ENCODE peak calls at places on chromosomes 12 and 14, in four cellular contexts. One of them, this sample, is unnamed.

GRCh38 chr12:3717283-3717974 is 35.5 kb downstream of the CRACR2A start:
- DNase-seq in H9: no peak
- DNase-seq in IMR-90: no peak
- DNase-seq in H1: no peak
- DNase-seq in this sample: no peak

GRCh38 chr14:97218713-97219355 is 421.7 kb downstream of the VRK1 start:
- DNase-seq in H9: peak; percentile 77
- DNase-seq in IMR-90: no peak
- DNase-seq in H1: peak; percentile 25
- DNase-seq in this sample: peak; percentile 78

GRCh38 chr12:14974633-14975032 is 1.8 kb downstream of the PDE6H start:
- DNase-seq in H9: no peak
- DNase-seq in IMR-90: no peak
- DNase-seq in H1: no peak
- DNase-seq in this sample: no peak

GRCh38 chr12:26614217-26614616 is 218.8 kb downstream of the ITPR2 start:
- DNase-seq in H9: peak; percentile 55
- DNase-seq in IMR-90: peak; percentile 26
- DNase-seq in H1: no peak
- DNase-seq in this sample: peak; percentile 48

GRCh38 chr14:71551291-71551955 is 380.8 kb upstream of the RGS6 start:
- DNase-seq in H9: no peak
- DNase-seq in IMR-90: peak; percentile 84
- DNase-seq in H1: no peak
- DNase-seq in this sample: no peak

GRCh38 chr12:3752741-3753486 is at the start of gene CRACR2A:
- DNase-seq in H9: peak; percentile 90
- DNase-seq in IMR-90: peak; percentile 31
- DNase-seq in H1: peak; percentile 41
- DNase-seq in this sample: peak; percentile 89

GRCh38 chr14:105065280-105066228 is at the start of gene GPR132:
- DNase-seq in H9: peak; percentile 28
- DNase-seq in IMR-90: no peak
- DNase-seq in H1: no peak
- DNase-seq in this sample: no peak

GRCh38 chr12:26833692-26834168 is 736 bp upstream of the ITPR2 start:
- DNase-seq in H9: peak; percentile 85
- DNase-seq in IMR-90: peak; percentile 13
- DNase-seq in H1: no peak
- DNase-seq in this sample: peak; percentile 89

GRCh38 chr12:52062167-52063080 is 7.4 kb upstream of the ATG101 start:
- DNase-seq in H9: no peak
- DNase-seq in IMR-90: no peak
- DNase-seq in H1: no peak
- DNase-seq in this sample: no peak

GRCh38 chr14:89359477-89360222 is 57.4 kb downstream of the FOXN3 start:
- DNase-seq in H9: no peak
- DNase-seq in IMR-90: no peak
- DNase-seq in H1: no peak
- DNase-seq in this sample: no peak

GRCh38 chr12:14567311-14568195 is at the start of gene PLBD1:
- DNase-seq in H9: peak; percentile 85
- DNase-seq in IMR-90: no peak
- DNase-seq in H1: peak; percentile 36
- DNase-seq in this sample: peak; percentile 92

GRCh38 chr12:38155020-38155395 is 161.6 kb upstream of the ALG10B start:
- DNase-seq in H9: no peak
- DNase-seq in IMR-90: no peak
- DNase-seq in H1: no peak
- DNase-seq in this sample: no peak

GRCh38 chr12:47755655-47756562 is 2.8 kb downstream of the RAPGEF3 start:
- DNase-seq in H9: no peak
- DNase-seq in IMR-90: no peak
- DNase-seq in H1: no peak
- DNase-seq in this sample: no peak

GRCh38 chr14:38751459-38751858 is 351.6 kb downstream of the SEC23A start:
- DNase-seq in H9: no peak
- DNase-seq in IMR-90: no peak
- DNase-seq in H1: no peak
- DNase-seq in this sample: no peak
- H3K56ac ChIP-seq in H9: no peak overlapping the region
- H3K56ac ChIP-seq in IMR-90: no peak overlapping the region
- H3K56ac ChIP-seq in H1: no peak overlapping the region
- H3K56ac ChIP-seq in this sample: no peak overlapping the region

GRCh38 chr12:112299704-112300103 is 82.5 kb downstream of the HECTD4 start:
- DNase-seq in H9: no peak
- DNase-seq in IMR-90: no peak
- DNase-seq in H1: no peak
- DNase-seq in this sample: no peak
- H4K5ac ChIP-seq in H9: no peak overlapping the region
- H4K5ac ChIP-seq in IMR-90: no peak overlapping the region
- H4K5ac ChIP-seq in H1: no peak overlapping the region
- H4K5ac ChIP-seq in this sample: no peak overlapping the region

GRCh38 chr14:103528158-103528511 is 861 bp upstream of the TRMT61A start:
- DNase-seq in H9: no peak
- DNase-seq in IMR-90: no peak
- DNase-seq in H1: no peak
- DNase-seq in this sample: no peak
- H2BK120ac ChIP-seq in H9: no peak overlapping the region
- H2BK120ac ChIP-seq in IMR-90: peak overlapping the region; percentile 77
- H2BK120ac ChIP-seq in H1: no peak overlapping the region
- H2BK120ac ChIP-seq in this sample: no peak overlapping the region

DNA sequence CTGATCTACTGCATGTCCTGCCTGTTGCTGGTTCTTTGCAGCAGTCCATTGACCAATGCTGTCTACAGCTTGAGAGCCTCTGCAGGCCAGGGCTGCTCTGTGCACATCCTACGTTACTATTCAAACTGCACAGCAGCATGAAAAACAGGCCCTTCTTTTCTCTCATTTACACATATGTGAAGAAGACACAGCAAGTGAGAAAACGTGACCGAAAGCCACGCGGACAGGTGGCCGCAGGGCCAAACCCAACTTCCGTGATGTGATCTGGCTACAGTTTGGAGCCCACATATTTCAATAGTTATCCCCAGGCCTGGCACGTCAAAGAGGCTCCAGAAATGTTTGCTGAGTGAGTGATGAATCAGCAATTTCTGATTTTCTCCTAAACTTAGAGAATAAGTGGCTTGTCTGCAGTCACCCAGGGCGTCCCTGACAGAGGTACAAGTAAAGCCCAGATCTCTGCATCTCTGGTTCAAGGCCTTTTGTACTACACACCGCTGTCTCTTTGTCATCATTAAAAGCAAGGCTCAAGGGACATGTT is 17.9 kb upstream of the TCL1B start:
- DNase-seq in H9: no peak
- DNase-seq in IMR-90: no peak
- DNase-seq in H1: no peak
- DNase-seq in this sample: no peak
- H3K56ac ChIP-seq in H9: no peak overlapping the region
- H3K56ac ChIP-seq in IMR-90: no peak overlapping the region
- H3K56ac ChIP-seq in H1: no peak overlapping the region
- H3K56ac ChIP-seq in this sample: no peak overlapping the region

GRCh38 chr14:101134161-101134631 is 230.7 kb upstream of the RTL1 start:
- DNase-seq in H9: peak; percentile 17
- DNase-seq in IMR-90: no peak
- DNase-seq in H1: no peak
- DNase-seq in this sample: no peak

GRCh38 chr14:101133068-101133467 is 229.5 kb upstream of the RTL1 start:
- DNase-seq in H9: no peak
- DNase-seq in IMR-90: no peak
- DNase-seq in H1: no peak
- DNase-seq in this sample: no peak

GRCh38 chr14:101137234-101137633 is 233.7 kb upstream of the RTL1 start:
- DNase-seq in H9: no peak
- DNase-seq in IMR-90: no peak
- DNase-seq in H1: no peak
- DNase-seq in this sample: no peak

GRCh38 chr14:101134851-101135486 is 231.4 kb upstream of the RTL1 start:
- DNase-seq in H9: no peak
- DNase-seq in IMR-90: no peak
- DNase-seq in H1: no peak
- DNase-seq in this sample: no peak

DNA sequence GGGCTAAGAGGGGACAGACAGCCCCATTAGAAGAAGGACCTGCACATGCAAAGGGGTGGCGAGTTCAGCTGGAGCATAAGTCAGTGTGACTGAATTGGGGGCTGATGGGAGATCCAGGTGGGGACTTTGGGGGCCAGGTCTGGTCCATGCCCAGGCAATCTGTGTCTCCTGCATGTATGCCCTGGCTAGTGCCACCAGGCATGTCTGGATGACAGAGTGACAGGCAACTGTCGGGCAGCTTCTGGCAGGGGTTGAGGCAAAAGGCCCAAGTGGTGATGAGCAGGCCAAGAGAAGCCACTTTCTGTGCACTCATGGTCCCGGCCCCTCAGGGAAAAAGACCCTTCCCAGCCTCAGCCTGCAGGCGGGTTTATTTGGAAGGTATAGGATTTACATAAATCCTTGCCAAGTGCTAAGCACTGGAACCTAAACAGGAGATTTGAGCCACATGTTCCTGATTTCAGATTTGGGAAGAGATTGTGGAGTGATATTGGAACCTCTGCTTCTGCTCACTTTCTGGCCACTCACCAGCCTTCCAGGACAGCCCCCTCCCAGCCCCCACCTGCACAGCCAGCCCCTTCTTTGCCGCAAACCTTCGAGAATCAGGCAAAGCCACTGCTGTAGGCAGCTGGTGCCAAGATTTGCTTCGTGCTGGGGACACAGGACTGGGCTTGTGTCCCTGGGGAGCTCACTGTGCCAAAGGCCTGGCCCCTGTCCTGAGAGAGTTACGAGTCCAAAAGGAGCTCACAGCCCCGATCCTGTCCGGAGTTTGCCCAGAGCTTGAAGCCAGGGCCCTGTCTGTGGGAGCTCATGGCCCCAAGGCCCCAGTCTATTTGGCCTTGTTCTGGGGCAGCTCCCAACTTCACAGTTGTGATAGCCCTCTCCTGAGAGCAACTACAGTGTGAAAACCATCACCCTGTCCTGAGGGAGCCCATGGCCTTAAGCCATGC is 232.5 kb upstream of the RTL1 start:
- DNase-seq in H9: no peak
- DNase-seq in IMR-90: no peak
- DNase-seq in H1: no peak
- DNase-seq in this sample: no peak
- H4K5ac ChIP-seq in H9: no peak overlapping the region
- H4K5ac ChIP-seq in IMR-90: no peak overlapping the region
- H4K5ac ChIP-seq in H1: no peak overlapping the region
- H4K5ac ChIP-seq in this sample: no peak overlapping the region